ENCODE peak calls at places on chromosomes 1 and 21, in six cellular contexts. Q is GM23248, H is MG63, M is sigmoid colon, N is fibroblast of lung, E is ovary. V is an unnamed sample.

GRCh38 chr1:18927654-18928272 is 25.4 kb upstream of the ALDH4A1 start:
- DNase-seq in Q (no peak), H (no peak), M (no peak), N (no peak), E (no peak), V (peak)

GRCh38 chr1:203990118-203990517 is 82.8 kb upstream of the SOX13 start:
- DNase-seq in Q (no peak), H (no peak), M (no peak), N (no peak), E (no peak), V (no peak)

GRCh38 chr1:202958544-202959275 is 598 bp upstream of the ADIPOR1 start:
- DNase-seq in Q (no peak), H (no peak), M (no peak), N (no peak), E (no peak), V (no peak)

GRCh38 chr1:205976708-205977107 is 26.5 kb downstream of the RAB7B start:
- DNase-seq in Q (peak), H (no peak), M (peak), N (peak), E (no peak), V (no peak)

GRCh38 chr1:49293016-49293415 is 516.3 kb upstream of the BEND5 start:
- DNase-seq in Q (no peak), H (no peak), M (no peak), N (no peak), E (no peak), V (no peak)

GRCh38 chr1:170819781-170820180 is 115.6 kb upstream of the MROH9 start:
- DNase-seq in Q (no peak), H (no peak), M (no peak), N (no peak), E (no peak), V (no peak)

GRCh38 chr1:19442150-19443096 is 42.9 kb downstream of the CAPZB start:
- DNase-seq in Q (peak), H (no peak), M (peak), N (peak), E (peak), V (no peak)

GRCh38 chr1:208135354-208135753 is 108.8 kb downstream of the PLXNA2 start:
- DNase-seq in Q (peak), H (no peak), M (no peak), N (peak), E (no peak), V (no peak)

GRCh38 chr1:51234721-51235425 is 1.2 kb upstream of the RNF11 start:
- DNase-seq in Q (peak), H (peak), M (peak), N (no peak), E (peak), V (peak)

GRCh38 chr1:162899422-162900168 is 38.6 kb upstream of the CCDC190 start:
- DNase-seq in Q (peak), H (peak), M (no peak), N (peak), E (no peak), V (no peak)

GRCh38 chr1:94961994-94962744 is 35.3 kb upstream of the CNN3 start:
- DNase-seq in Q (peak), H (no peak), M (no peak), N (no peak), E (no peak), V (no peak)

DNA sequence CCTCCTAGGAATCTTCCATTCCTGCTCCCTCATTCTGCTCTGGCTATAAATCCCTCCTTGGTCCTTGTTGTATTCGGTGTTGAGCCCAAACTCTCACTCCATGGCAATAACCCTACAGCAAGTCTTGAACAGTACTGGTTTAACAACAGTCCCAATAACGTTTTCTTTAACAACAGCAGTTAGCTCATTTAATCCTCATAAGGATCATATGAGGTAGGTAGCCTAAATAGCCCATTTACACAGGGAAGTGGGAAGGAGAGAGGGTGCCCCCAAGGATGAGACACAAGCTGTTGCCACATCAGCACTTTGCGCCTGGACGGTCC is 444 bp upstream of the AGTRAP start:
- DNase-seq in Q (no peak), H (no peak), M (no peak), N (no peak), E (no peak), V (no peak)
- H3K4me3 ChIP-seq in Q (peak), H (peak), M (no peak), N (peak), E (peak), V (peak)

GRCh38 chr1:35222322-35223108 is 29.6 kb upstream of the SFPQ start:
- DNase-seq in Q (peak), H (no peak), M (no peak), N (peak), E (no peak), V (no peak)
- H3K4me3 ChIP-seq in Q (peak), H (no peak), M (no peak), N (no peak), E (no peak), V (no peak)

DNA sequence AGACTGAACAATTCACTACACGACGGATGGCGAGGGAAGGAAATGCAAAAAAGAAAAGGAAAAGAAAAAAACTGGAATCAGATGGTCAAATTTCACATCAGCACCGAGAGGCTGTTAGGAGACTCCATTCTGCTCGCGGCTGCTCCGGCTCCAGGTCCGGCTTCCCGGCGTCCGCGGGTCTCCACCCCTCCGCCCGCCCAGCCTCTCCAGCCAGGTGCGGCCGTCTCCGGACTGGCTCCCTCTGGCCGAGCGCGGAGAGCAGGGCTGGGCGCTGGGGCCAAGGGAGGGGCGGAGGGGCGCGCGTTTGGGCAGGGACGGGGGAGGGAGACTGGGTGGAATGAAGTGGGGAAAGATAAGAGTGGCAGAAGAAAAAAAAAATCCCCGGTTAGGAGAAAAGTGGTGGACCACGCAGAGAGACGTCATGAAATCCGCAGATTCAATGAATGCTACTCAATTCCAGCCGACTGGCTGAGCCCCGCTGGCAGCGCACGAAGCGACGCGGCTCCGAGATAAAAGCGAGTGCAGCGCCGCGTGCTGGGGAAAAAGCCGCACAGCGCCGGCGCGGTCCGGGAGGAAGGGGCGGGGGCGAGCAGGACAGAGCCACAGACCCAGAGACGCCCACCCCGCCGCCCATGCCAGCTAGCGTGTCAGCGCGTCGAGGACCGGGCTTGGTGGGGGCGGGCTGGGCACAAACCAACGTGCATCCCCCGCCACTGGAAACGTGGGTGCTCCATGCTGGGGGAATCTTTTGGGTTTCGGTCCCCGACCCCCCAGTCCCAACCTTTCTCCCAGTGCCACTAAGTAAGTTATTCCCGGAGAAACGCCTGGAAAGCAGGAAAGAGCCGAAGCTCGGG is at the start of gene KCNJ6:
- DNase-seq in Q (peak), H (peak), M (no peak), N (peak), E (no peak), V (no peak)
- H3K4me3 ChIP-seq in Q (peak), H (peak), M (no peak), N (peak), E (no peak), V (no peak)

DNA sequence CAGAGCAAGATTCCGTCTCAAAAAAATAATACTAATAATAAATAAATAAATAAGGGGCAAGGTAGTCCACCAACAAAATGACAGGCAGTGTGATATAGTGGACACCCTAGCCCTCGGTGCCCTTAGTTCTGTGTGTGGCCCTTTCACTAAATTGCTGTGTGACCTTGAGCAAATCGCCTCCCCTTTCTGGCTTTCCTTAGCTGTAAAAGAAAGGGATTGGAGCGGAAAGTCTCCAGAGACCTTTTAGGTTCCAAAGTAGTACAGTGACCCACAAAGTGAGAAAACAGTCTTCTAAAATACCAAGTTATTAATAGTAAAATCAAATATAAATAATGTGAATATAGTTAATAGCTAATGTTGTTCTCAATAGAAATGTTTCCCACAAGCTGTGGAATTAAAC is 7.6 kb downstream of the LMNA start:
- DNase-seq in Q (peak), H (no peak), M (no peak), N (no peak), E (no peak), V (no peak)
- H3K4me3 ChIP-seq in Q (peak), H (peak), M (peak), N (peak), E (peak), V (no peak)

DNA sequence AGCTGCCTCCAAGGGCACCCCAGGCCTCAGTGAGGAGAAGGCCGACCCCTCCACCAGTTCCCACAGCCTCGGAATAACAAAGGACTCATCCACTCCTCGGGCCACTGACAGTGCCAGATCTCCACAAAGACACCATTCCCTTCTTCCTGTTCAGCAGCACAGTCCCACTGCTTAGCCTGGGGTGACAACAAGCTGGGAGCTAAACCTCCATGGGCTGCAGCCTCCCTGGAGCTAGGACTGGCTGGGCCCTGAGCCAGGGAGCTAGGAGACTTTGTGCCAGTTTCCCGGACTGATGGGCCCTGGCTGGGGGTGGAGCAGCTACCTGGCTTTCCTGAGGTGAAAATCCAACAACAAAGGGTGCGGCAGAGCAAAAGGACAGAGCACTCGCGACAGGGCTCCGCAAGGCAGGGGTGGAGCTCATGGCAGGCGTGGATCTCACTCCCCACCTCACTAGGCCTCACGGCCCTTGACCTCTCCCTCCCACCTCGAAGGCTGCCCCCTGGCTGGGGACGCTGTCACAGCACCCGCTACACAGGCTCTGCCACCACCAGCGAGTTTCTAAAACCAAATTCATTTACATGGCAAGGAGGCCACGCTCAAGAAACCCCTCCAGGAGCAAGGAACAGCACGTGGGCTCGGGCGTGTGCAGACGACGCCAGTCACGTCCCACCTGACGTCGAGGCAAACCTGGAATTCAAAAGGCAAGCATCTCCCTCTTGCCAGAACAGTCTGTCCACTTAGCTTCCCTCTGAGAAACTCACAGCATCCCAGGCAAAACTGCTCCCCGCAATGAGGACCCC is 13.8 kb downstream of the SLC35E2B start:
- DNase-seq in Q (no peak), H (no peak), M (peak), N (no peak), E (peak), V (no peak)
- H3K4me3 ChIP-seq in Q (no peak), H (no peak), M (no peak), N (no peak), E (no peak), V (no peak)

GRCh38 chr1:180198186-180198585 is 31.9 kb upstream of the LHX4 start:
- DNase-seq in Q (no peak), H (no peak), M (no peak), N (no peak), E (no peak), V (no peak)

GRCh38 chr1:180198611-180199010 is 31.5 kb upstream of the LHX4 start:
- DNase-seq in Q (no peak), H (no peak), M (no peak), N (no peak), E (no peak), V (no peak)

GRCh38 chr1:180195916-180196315 is 34.1 kb upstream of the LHX4 start:
- DNase-seq in Q (no peak), H (no peak), M (no peak), N (no peak), E (no peak), V (no peak)

GRCh38 chr1:180196436-180197003 is 33.5 kb upstream of the LHX4 start:
- DNase-seq in Q (no peak), H (no peak), M (no peak), N (no peak), E (no peak), V (no peak)

DNA sequence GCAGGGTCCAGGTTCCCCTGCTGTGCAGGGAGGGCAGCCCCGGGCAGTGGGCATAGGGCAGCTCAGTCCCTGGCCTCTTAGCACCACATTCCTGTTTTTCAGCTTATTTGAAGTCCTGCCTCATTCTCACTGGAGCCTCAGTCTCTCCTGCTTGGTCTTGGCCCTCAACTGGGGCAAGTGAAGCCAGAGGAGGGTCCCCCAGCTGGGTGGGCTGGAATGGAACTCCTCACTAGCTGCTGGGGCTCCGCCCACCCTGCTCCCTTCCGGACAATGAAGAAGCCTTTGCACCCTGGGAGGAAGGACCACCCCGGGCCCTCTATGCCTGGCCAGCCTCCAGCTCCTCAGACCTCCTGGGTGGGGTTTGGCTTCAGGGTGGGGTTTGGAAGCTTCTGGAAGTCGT is 32.8 kb upstream of the LHX4 start:
- DNase-seq in Q (no peak), H (no peak), M (no peak), N (no peak), E (no peak), V (no peak)
- H3K4me3 ChIP-seq in Q (no peak), H (no peak), M (no peak), N (no peak), E (no peak), V (no peak)

GRCh38 chr1:209155556-209155955 is 428.0 kb upstream of the CAMK1G start:
- DNase-seq in Q (no peak), H (no peak), M (no peak), N (no peak), E (no peak), V (no peak)
- H3K4me3 ChIP-seq in Q (no peak), H (peak), M (no peak), N (no peak), E (no peak), V (no peak)